ENCODE peak calls at places on chromosomes 6 and 20, in six cellular contexts. Z, B, W, E, U and M are unnamed samples.

GRCh38 chr6:43600595-43600994 is 24.6 kb downstream of the POLH start:
- DNase-seq in Z (no peak), B (no peak), W (no peak), E (no peak), U (no peak), M (no peak)

GRCh38 chr6:15312500-15312899 is 66.6 kb downstream of the JARID2 start:
- DNase-seq in Z (no peak), B (peak), W (peak), E (peak), U (no peak), M (no peak)

GRCh38 chr20:11869641-11870040 is 48.1 kb upstream of the BTBD3 start:
- DNase-seq in Z (no peak), B (no peak), W (no peak), E (no peak), U (no peak), M (no peak)

GRCh38 chr6:147322299-147323162 is 118.3 kb downstream of the STXBP5 start:
- DNase-seq in Z (peak), B (peak), W (no peak), E (no peak), U (no peak), M (no peak)

GRCh38 chr20:36572701-36573102 is 695 bp upstream of the TGIF2 start:
- DNase-seq in Z (peak), B (no peak), W (no peak), E (no peak), U (peak), M (peak)

GRCh38 chr20:61170521-61170920 is 81.5 kb upstream of the CDH4 start:
- DNase-seq in Z (no peak), B (no peak), W (no peak), E (no peak), U (no peak), M (no peak)

GRCh38 chr6:16511048-16511660 is 250.1 kb downstream of the ATXN1 start:
- DNase-seq in Z (peak), B (peak), W (peak), E (peak), U (peak), M (peak)

GRCh38 chr6:38775870-38776269 is 60.8 kb downstream of the DNAH8 start:
- DNase-seq in Z (no peak), B (no peak), W (no peak), E (no peak), U (no peak), M (no peak)

GRCh38 chr20:3935956-3936340 is 46.8 kb downstream of the PANK2 start:
- DNase-seq in Z (no peak), B (no peak), W (peak), E (no peak), U (no peak), M (no peak)

GRCh38 chr6:1386310-1386709 is 3.1 kb upstream of the FOXF2 start:
- DNase-seq in Z (no peak), B (no peak), W (no peak), E (no peak), U (no peak), M (no peak)

GRCh38 chr6:1384549-1385128 is 4.7 kb upstream of the FOXF2 start:
- DNase-seq in Z (peak), B (no peak), W (no peak), E (no peak), U (no peak), M (no peak)

GRCh38 chr6:1387632-1388031 is 1.7 kb upstream of the FOXF2 start:
- DNase-seq in Z (peak), B (no peak), W (no peak), E (no peak), U (no peak), M (no peak)

GRCh38 chr6:1383729-1384548 is 5.4 kb upstream of the FOXF2 start:
- DNase-seq in Z (peak), B (no peak), W (no peak), E (no peak), U (no peak), M (no peak)

GRCh38 chr6:1385129-1386042 is 4.0 kb upstream of the FOXF2 start:
- DNase-seq in Z (peak), B (no peak), W (no peak), E (no peak), U (no peak), M (no peak)
- H3K4me3 ChIP-seq in Z (no peak), B (no peak), W (no peak), E (no peak), U (no peak), M (no peak)

GRCh38 chr6:148534871-148535270 is 192.2 kb downstream of the SASH1 start:
- DNase-seq in Z (no peak), B (no peak), W (no peak), E (no peak), U (no peak), M (no peak)

GRCh38 chr6:148532698-148533097 is 190.1 kb downstream of the SASH1 start:
- DNase-seq in Z (no peak), B (no peak), W (no peak), E (no peak), U (no peak), M (no peak)

GRCh38 chr6:148533309-148534107 is 190.9 kb downstream of the SASH1 start:
- DNase-seq in Z (no peak), B (no peak), W (no peak), E (no peak), U (no peak), M (no peak)

GRCh38 chr6:148535976-148536375 is 193.3 kb downstream of the SASH1 start:
- DNase-seq in Z (peak), B (no peak), W (no peak), E (peak), U (no peak), M (no peak)

DNA sequence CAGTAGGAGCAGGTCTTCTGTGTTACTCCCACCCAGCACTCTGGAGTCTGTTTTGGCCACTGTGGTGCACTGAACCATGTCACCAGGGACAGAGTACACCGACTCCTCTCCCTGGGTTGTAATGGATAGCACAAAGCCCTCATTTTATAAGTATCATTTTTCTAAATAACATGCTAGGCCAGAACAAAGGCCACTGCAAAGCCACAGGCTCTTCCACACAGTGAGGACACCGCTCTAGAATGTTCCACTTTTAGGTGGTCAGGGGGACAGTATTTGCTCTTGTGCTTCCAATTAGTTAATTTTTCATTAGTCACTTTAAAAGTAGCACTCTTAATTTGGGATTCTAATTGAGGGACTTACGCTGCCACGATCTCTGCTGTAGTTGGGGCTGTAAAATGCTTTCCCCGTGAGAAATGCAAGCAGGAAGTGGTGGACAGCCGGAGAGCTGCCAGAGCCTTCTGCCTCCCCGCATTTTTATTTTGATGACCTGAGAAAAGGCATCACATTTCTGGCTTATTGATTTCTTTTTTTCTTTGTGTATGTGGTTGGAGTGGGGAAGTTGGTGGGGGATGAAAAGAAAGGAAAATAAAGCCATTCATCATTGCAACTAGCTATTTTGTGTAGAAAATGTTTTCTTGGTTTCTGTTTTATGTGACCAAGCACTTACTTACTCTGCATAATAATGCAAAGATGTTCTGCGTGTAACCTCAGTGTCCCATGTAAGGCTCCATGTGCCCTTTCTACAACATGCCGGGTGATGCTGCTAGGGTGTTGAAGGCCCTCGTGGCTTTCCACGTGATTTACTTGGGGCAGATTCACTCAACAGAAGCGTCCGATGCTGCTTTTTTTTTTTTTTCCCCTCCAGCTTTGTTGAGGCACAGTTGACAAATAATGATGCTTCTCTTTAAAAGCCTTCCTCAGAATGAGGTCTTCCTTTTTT is 195.9 kb downstream of the SASH1 start:
- DNase-seq in Z (peak), B (peak), W (no peak), E (peak), U (no peak), M (no peak)
- H3K4me3 ChIP-seq in Z (peak), B (no peak), W (no peak), E (no peak), U (no peak), M (no peak)

DNA sequence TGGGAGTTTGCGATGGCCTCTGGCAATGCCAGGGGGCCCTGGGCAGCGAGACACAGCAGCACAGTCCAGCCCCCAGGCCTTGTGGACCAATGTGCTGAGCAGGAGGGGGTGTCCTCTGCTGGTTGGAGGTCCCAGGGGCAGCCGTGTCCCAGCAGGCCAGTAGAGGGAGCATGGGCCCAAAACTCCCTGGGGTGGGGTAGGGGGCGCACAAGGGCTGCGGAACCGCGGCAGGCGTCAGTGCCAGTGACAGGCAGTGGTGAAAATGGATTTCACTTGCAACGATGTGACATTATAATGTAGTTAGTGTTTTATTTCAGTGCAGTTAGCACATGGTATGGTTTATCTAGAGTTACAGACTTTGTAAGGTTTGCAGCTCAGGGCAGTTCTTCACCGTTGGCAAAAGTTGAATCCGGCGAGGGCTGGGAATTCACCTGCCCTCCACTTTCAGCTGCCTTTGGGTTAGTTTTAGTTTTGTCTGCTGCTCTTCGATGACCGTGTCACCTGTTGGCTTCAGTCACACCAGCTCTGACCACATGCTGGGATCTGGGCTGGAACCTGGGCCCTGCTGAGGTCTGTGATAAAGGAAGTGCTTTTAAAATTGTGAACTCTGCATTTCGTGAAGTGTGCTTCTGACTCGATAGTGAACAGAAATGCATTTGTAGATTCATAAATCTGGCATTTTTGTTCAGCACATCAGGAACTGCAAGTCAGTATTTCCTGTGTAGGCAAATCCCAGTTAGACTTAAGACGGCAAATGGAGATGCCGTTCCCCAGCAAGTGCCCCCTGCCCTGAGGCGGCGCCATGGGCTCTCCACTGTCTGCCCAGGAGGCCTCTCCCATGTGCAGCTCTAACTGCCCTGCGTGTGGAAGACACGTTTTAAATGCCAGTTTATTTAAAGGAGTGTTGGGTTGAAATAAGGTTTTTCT is 46.8 kb downstream of the PYGB start:
- DNase-seq in Z (peak), B (peak), W (peak), E (peak), U (peak), M (no peak)
- H3K4me3 ChIP-seq in Z (no peak), B (no peak), W (no peak), E (no peak), U (no peak), M (no peak)

DNA sequence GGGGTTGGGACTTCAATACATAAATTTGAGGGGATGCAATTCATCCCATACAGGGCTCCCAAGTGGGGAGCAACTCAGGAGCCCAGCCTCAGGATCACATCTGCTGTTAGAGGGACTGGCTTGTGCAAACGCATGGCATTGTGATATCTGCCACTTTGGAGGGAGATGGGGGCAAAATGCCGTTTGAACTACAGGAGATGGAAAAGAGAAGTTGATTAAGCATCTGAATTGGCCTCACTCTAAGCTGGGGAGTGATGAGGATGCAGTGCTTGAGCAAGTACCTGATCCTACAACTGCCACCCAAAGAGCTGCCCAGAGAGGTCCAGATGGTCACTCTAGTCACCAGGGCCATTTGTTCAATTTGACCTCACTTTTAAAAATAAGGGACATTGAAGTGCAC is 2.0 kb downstream of the LY86 start:
- DNase-seq in Z (no peak), B (no peak), W (peak), E (no peak), U (no peak), M (no peak)
- H3K4me3 ChIP-seq in Z (no peak), B (no peak), W (peak), E (no peak), U (no peak), M (no peak)

GRCh38 chr6:142926177-142926493 is 18.8 kb downstream of the HIVEP2 start:
- DNase-seq in Z (peak), B (no peak), W (no peak), E (no peak), U (no peak), M (no peak)
- H3K4me3 ChIP-seq in Z (peak), B (peak), W (peak), E (peak), U (peak), M (peak)

GRCh38 chr20:19275038-19275629 is 62.7 kb downstream of the SLC24A3 start:
- DNase-seq in Z (no peak), B (no peak), W (no peak), E (no peak), U (no peak), M (no peak)

GRCh38 chr20:19274001-19274400 is 61.6 kb downstream of the SLC24A3 start:
- DNase-seq in Z (no peak), B (no peak), W (no peak), E (no peak), U (no peak), M (no peak)

GRCh38 chr20:19272976-19273654 is 60.7 kb downstream of the SLC24A3 start:
- DNase-seq in Z (no peak), B (no peak), W (no peak), E (no peak), U (no peak), M (no peak)

GRCh38 chr20:19275630-19276071 is 63.2 kb downstream of the SLC24A3 start:
- DNase-seq in Z (peak), B (peak), W (no peak), E (no peak), U (no peak), M (no peak)

DNA sequence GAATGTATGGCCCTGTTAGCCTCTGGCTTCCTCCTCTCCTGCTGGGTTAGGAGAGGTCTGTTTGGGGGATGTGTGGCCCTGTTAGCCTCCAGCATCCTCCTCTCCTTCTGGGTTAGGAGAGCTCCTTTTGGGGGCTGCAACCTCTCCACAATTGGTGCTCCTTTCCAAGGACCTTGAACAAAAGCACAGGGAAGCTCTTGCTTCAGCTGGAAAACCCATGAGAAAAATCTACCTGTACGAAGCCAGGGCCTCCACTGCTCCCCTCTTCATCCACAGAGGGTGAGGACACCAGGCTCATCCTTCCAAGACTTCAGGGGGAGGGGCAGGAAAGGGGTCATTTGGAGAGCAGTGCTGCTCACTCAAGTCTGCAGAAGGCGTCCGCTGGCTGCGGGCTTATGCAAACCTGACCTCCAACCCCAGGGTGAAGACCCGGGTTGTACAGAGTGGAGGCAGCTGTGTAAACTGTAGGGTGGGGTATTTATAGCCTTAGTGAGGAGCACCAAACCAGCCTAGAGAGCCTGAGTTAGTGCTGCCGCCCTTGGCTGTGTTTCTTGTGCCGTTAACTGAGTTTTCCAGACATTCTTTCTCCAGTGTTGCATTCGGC is 62.1 kb downstream of the SLC24A3 start:
- DNase-seq in Z (peak), B (no peak), W (no peak), E (peak), U (no peak), M (no peak)
- H3K4me3 ChIP-seq in Z (no peak), B (no peak), W (no peak), E (no peak), U (no peak), M (no peak)

DNA sequence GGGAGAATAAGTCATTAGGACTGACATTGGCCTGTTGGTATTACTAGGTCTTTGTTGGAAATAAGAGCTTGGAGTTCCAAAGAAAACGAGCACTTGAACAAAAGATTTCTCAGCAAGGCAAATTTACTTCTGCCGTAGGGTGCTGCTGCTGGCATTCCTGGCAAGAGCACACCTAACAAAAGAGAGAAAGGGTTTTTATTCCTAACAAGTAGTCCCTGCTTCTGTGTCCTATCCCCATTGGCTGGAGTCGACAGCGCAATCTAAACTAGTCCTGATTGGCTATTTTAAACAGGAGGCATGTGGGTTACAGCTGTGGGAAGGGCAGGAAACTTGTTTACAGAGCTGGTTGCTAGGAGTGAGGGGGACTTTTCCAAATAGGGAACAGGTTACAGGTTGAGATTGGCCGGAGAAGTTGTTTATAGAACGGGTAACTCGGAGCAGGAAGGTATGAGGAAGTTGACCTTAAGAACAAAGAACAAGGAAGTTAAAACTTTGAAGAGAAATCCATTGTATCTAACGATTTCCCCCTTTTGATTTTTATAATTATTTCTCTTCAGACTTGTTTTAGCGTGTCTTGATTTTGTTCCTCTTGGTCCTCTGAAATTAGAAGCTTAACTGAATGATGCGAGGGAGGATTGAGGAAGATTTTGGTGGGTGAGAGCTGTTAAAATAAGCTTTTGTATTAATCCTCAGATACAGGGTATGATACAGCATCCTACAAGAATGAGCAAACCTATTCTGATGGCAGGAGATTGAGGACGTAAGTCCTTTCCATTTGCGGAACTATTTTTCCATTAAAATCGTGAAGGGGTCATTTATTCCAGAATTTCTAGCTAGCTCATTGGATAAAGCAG is 3.4 kb upstream of the ZNFX1 start:
- DNase-seq in Z (peak), B (no peak), W (peak), E (no peak), U (no peak), M (no peak)
- H3K4me3 ChIP-seq in Z (peak), B (peak), W (peak), E (peak), U (no peak), M (peak)

GRCh38 chr6:136751991-136752390 is 40.3 kb downstream of the MAP3K5 start:
- DNase-seq in Z (no peak), B (no peak), W (no peak), E (no peak), U (no peak), M (no peak)
- H3K4me3 ChIP-seq in Z (no peak), B (no peak), W (peak), E (no peak), U (no peak), M (no peak)

GRCh38 chr6:150881911-150882481 is 16.5 kb downstream of the MTHFD1L start:
- DNase-seq in Z (peak), B (peak), W (no peak), E (peak), U (peak), M (peak)
- H3K4me3 ChIP-seq in Z (no peak), B (no peak), W (no peak), E (no peak), U (no peak), M (no peak)